ENCODE peak calls at places on chromosomes 12 and 14, in six cellular contexts. F, E, X, C, B and D are unnamed samples.

GRCh38 chr12:212799-213526 is 994 bp downstream of the SLC6A12 start:
- DNase-seq in B (peak), C (peak), X (no peak), E (no peak), F (no peak), D (no peak)

GRCh38 chr12:67742461-67742860 is 93.9 kb downstream of the DYRK2 start:
- DNase-seq in E (no peak), B (no peak), C (no peak), X (no peak), F (no peak), D (no peak)

GRCh38 chr12:96294831-96295230 is 100.7 kb downstream of the ELK3 start:
- DNase-seq in B (no peak), F (no peak), X (no peak), C (no peak), E (no peak), D (no peak)

GRCh38 chr12:114681149-114681849 is 2.7 kb downstream of the TBX3 start:
- DNase-seq in X (no peak), F (no peak), E (no peak), B (peak), C (no peak), D (no peak)

GRCh38 chr14:34336501-34336900 is 125.5 kb downstream of the SPTSSA start:
- DNase-seq in X (no peak), B (no peak), F (no peak), E (no peak), C (no peak), D (no peak)

GRCh38 chr12:11672833-11673232 is 23.4 kb downstream of the ETV6 start:
- DNase-seq in C (no peak), E (no peak), X (no peak), F (no peak), B (no peak), D (no peak)

GRCh38 chr14:24426912-24427536 is 2.4 kb downstream of the CBLN3 start:
- DNase-seq in F (no peak), B (peak), X (no peak), E (no peak), C (no peak), D (no peak)

GRCh38 chr12:52395761-52396434 is 10.2 kb downstream of the KRT82 start:
- DNase-seq in F (peak), E (peak), C (no peak), B (peak), X (no peak), D (peak)

GRCh38 chr12:53466640-53467039 is 14.7 kb downstream of the PCBP2 start:
- DNase-seq in B (no peak), X (no peak), E (no peak), C (no peak), F (no peak), D (no peak)

GRCh38 chr14:68020999-68021663 is 201.6 kb downstream of the RAD51B start:
- DNase-seq in C (no peak), F (no peak), B (no peak), X (no peak), E (no peak), D (no peak)

GRCh38 chr12:94074216-94074969 is 74.0 kb upstream of the PLXNC1 start:
- DNase-seq in E (no peak), B (no peak), C (peak), X (no peak), F (no peak), D (no peak)

GRCh38 chr12:78156751-78157150 is 326.1 kb downstream of the NAV3 start:
- DNase-seq in B (no peak), F (no peak), X (no peak), C (no peak), E (no peak), D (no peak)

GRCh38 chr14:65709576-65709975 is 297.0 kb downstream of the FUT8 start:
- DNase-seq in X (no peak), B (no peak), C (no peak), E (no peak), F (no peak), D (no peak)

GRCh38 chr14:21840765-21841164 is 167.1 kb upstream of the OR4E1 start:
- DNase-seq in X (no peak), B (no peak), E (no peak), F (no peak), C (no peak), D (no peak)

GRCh38 chr12:120720234-120720968 is 5.2 kb upstream of the ACADS start:
- DNase-seq in X (no peak), E (no peak), C (no peak), F (no peak), B (no peak), D (no peak)

GRCh38 chr12:51591020-51591901 is at the start of gene SCN8A:
- DNase-seq in F (peak), E (peak), B (peak), X (peak), C (peak), D (peak)

GRCh38 chr12:15592934-15593333 is 196.3 kb downstream of the EPS8 start:
- DNase-seq in X (no peak), E (no peak), F (no peak), B (no peak), C (no peak), D (no peak)
- TF ChIP-seq CTCF in X (no peak), E (no peak), F (no peak), B (no peak), C (no peak), D (no peak)

GRCh38 chr14:72154645-72155378 is 222.6 kb downstream of the RGS6 start:
- DNase-seq in B (no peak), F (no peak), X (no peak), E (peak), C (no peak), D (no peak)
- TF ChIP-seq CTCF in B (no peak), F (no peak), X (no peak), E (no peak), C (no peak), D (no peak)

DNA sequence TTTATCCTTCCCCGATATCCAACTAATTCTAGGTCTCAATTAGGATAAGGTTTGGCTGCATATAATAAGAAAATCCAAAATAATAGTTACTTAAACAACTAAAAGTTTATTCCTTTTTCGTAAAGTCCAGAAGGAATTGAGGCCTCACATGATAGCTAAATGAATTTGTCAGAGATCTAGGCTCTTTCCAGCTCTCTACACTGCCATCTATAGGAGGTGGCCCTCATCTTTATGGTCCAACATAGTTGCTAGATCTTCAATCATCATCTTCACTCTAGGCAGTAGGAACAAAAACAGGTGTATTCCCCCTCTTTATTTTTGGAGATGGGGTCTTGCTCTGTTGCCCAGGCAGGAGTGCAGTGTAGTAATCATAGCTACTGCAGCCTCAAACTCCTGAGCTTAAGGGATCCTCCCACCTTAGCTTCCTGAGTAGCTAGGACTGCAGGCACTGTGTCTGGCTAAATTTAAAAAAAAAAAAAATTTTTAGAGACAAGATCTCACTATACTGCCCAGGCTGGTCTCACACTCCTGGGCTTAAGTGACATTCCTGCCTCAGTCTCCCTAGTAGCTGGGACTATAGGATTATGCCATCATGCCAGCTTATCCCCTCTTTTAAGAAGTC is 46.5 kb upstream of the SAV1 start:
- DNase-seq in C (no peak), B (no peak), F (peak), E (peak), X (no peak), D (no peak)
- TF ChIP-seq CTCF in C (peak), B (peak), F (peak), E (peak), X (no peak), D (peak)

DNA sequence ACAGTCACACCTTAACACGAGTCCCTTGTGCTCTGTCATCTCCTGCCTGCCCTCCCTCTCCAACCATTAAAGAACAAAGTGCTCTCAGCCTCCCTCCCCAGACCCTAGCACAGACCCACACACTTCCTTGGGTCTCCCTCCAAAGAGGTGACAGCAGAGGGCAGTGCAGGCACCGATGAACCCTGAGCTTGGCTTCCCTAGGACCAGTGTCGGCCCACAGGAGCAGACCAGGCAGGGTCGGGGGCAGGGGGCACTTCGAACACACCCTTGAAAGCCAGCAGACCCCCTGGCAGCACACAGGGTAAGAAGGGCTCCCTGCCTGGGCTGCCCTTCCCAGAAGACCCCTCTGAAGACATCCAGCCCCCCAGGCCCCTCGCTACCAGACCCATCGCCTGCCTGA is 7.0 kb downstream of the CDK2AP1 start:
- DNase-seq in E (peak), B (no peak), C (no peak), X (no peak), F (peak), D (no peak)
- TF ChIP-seq CTCF in E (no peak), B (no peak), C (no peak), X (no peak), F (no peak), D (no peak)

DNA sequence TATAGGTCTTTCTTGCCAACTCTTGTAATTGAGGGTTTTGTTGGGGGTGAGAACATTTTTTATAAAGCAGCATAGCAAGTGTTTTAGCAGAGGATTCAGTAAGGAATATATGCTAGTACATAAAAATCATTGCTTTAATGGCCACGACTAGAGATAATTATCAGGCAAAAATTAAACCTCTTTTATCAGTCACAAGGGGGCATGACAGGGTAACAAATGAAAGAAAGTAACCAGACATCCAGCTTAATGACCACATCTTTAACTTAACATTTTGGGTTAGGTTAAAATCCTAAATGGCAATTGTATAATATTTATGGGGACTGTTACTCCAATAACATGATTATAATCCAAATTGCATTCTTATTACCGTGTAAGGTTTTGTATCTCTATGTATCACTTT is 119.6 kb downstream of the LRRIQ1 start:
- DNase-seq in E (no peak), C (no peak), B (no peak), X (no peak), F (no peak), D (no peak)
- TF ChIP-seq CTCF in E (no peak), C (no peak), B (no peak), X (peak), F (peak), D (peak)

GRCh38 chr14:73780896-73781295 is 66.7 kb upstream of the PNMA1 start:
- DNase-seq in C (no peak), E (no peak), B (no peak), X (no peak), F (no peak), D (no peak)
- TF ChIP-seq CTCF in C (no peak), E (no peak), B (no peak), X (no peak), F (no peak), D (no peak)

GRCh38 chr14:61925043-61925442 is 162.8 kb downstream of the SNAPC1 start:
- DNase-seq in E (peak), X (no peak), F (peak), C (no peak), B (no peak), D (no peak)
- TF ChIP-seq CTCF in E (peak), X (no peak), F (no peak), C (no peak), B (no peak), D (peak)